ENCODE peak calls at places on chromosomes 2 and 18, in six cellular contexts. G is AML-193, E is ELR, C is AG04450, D is iPS-NIHi11, I is amniotic stem cell. J is an unnamed sample.

GRCh38 chr2:3169106-3169870 is 208.3 kb downstream of the EIPR1 start:
- DNase-seq in G (no peak), E (peak), C (no peak), D (no peak), I (no peak), J (peak)

GRCh38 chr2:241947401-241947800 is 77.9 kb downstream of the RTP5 start:
- DNase-seq in G (no peak), E (no peak), C (no peak), D (no peak), I (no peak), J (no peak)

GRCh38 chr2:45180033-45180746 is 170.9 kb upstream of the SIX2 start:
- DNase-seq in G (no peak), E (no peak), C (no peak), D (no peak), I (no peak), J (no peak)

GRCh38 chr2:149125031-149125725 is 86.7 kb downstream of the LYPD6B start:
- DNase-seq in G (no peak), E (no peak), C (no peak), D (no peak), I (no peak), J (no peak)

GRCh38 chr2:171432969-171433762 is 624 bp downstream of the METTL8 start:
- DNase-seq in G (peak), E (peak), C (no peak), D (peak), I (no peak), J (no peak)

GRCh38 chr2:241094924-241095420 is 7.1 kb downstream of the MTERF4 start:
- DNase-seq in G (no peak), E (no peak), C (no peak), D (no peak), I (no peak), J (no peak)

GRCh38 chr18:38635706-38636105 is 1070.1 kb upstream of the CELF4 start:
- DNase-seq in G (no peak), E (no peak), C (no peak), D (no peak), I (no peak), J (no peak)

GRCh38 chr2:3627500-3628100 is 30.4 kb upstream of the ALLC start:
- DNase-seq in G (no peak), E (no peak), C (no peak), D (no peak), I (no peak), J (no peak)

GRCh38 chr2:42010743-42011298 is 37.0 kb upstream of the PKDCC start:
- DNase-seq in G (no peak), E (peak), C (peak), D (no peak), I (no peak), J (peak)

GRCh38 chr2:98445708-98446577 is 1.3 kb downstream of the INPP4A start:
- DNase-seq in G (no peak), E (peak), C (no peak), D (no peak), I (no peak), J (no peak)

GRCh38 chr2:187618813-187619212 is 64.6 kb upstream of the TFPI start:
- DNase-seq in G (no peak), E (peak), C (no peak), D (no peak), I (no peak), J (no peak)

GRCh38 chr2:120899799-120900198 is 164.1 kb downstream of the GLI2 start:
- DNase-seq in G (no peak), E (no peak), C (no peak), D (no peak), I (no peak), J (no peak)

GRCh38 chr2:128286011-128286721 is 32.5 kb downstream of the HS6ST1 start:
- DNase-seq in G (no peak), E (no peak), C (no peak), D (no peak), I (no peak), J (no peak)

GRCh38 chr2:157856157-157856455 is 20.0 kb downstream of the ACVR1 start:
- DNase-seq in G (no peak), E (no peak), C (no peak), D (no peak), I (no peak), J (no peak)